ENCODE peak calls at places on chromosomes 12 and 14, in ten cellular contexts. One of them, this sample, is unnamed.

GRCh38 chr12:124289634-124290600 is 5.0 kb upstream of the RFLNA start:
- DNase-seq in GF-D8: no peak
- DNase-seq in mucosa of descending colon: no peak
- DNase-seq in CD8-positive, alpha-beta memory T cell: no peak
- DNase-seq in hypothalamus: no peak
- DNase-seq in posterior cingulate gyrus: no peak
- DNase-seq in mammary epithelial cell: peak
- DNase-seq in CD8-positive, alpha-beta T cell: no peak
- DNase-seq in HepG2: no peak
- DNase-seq in HFFc6: peak
- DNase-seq in this sample: no peak

GRCh38 chr12:62732861-62733427 is 202.0 kb downstream of the PPM1H start:
- DNase-seq in mammary epithelial cell: peak
- DNase-seq in GF-D8: no peak
- DNase-seq in posterior cingulate gyrus: no peak
- DNase-seq in HFFc6: peak
- DNase-seq in CD8-positive, alpha-beta memory T cell: no peak
- DNase-seq in CD8-positive, alpha-beta T cell: no peak
- DNase-seq in HepG2: no peak
- DNase-seq in hypothalamus: no peak
- DNase-seq in mucosa of descending colon: no peak
- DNase-seq in this sample: peak

GRCh38 chr12:124336742-124337520 is 42.0 kb downstream of the RFLNA start:
- DNase-seq in mucosa of descending colon: no peak
- DNase-seq in posterior cingulate gyrus: no peak
- DNase-seq in mammary epithelial cell: peak
- DNase-seq in CD8-positive, alpha-beta memory T cell: no peak
- DNase-seq in CD8-positive, alpha-beta T cell: no peak
- DNase-seq in GF-D8: no peak
- DNase-seq in hypothalamus: no peak
- DNase-seq in HepG2: no peak
- DNase-seq in HFFc6: no peak
- DNase-seq in this sample: no peak

GRCh38 chr14:23460960-23461359 is 8.5 kb upstream of the NGDN start:
- DNase-seq in mammary epithelial cell: no peak
- DNase-seq in CD8-positive, alpha-beta T cell: no peak
- DNase-seq in HepG2: peak
- DNase-seq in posterior cingulate gyrus: no peak
- DNase-seq in CD8-positive, alpha-beta memory T cell: no peak
- DNase-seq in hypothalamus: no peak
- DNase-seq in GF-D8: no peak
- DNase-seq in mucosa of descending colon: no peak
- DNase-seq in HFFc6: no peak
- DNase-seq in this sample: no peak

GRCh38 chr14:24095196-24096068 is 1.3 kb downstream of the PCK2 start:
- DNase-seq in mucosa of descending colon: peak
- DNase-seq in mammary epithelial cell: peak
- DNase-seq in CD8-positive, alpha-beta memory T cell: peak
- DNase-seq in HFFc6: peak
- DNase-seq in HepG2: peak
- DNase-seq in GF-D8: peak
- DNase-seq in posterior cingulate gyrus: no peak
- DNase-seq in CD8-positive, alpha-beta T cell: peak
- DNase-seq in hypothalamus: no peak
- DNase-seq in this sample: peak

GRCh38 chr12:79452906-79453305 is 237.9 kb downstream of the PAWR start:
- DNase-seq in hypothalamus: no peak
- DNase-seq in CD8-positive, alpha-beta T cell: no peak
- DNase-seq in GF-D8: no peak
- DNase-seq in posterior cingulate gyrus: no peak
- DNase-seq in mucosa of descending colon: no peak
- DNase-seq in HepG2: no peak
- DNase-seq in CD8-positive, alpha-beta memory T cell: no peak
- DNase-seq in HFFc6: no peak
- DNase-seq in mammary epithelial cell: no peak
- DNase-seq in this sample: no peak

GRCh38 chr14:70281938-70282337 is 77.5 kb downstream of the COX16 start:
- DNase-seq in mammary epithelial cell: no peak
- DNase-seq in CD8-positive, alpha-beta memory T cell: no peak
- DNase-seq in posterior cingulate gyrus: no peak
- DNase-seq in mucosa of descending colon: no peak
- DNase-seq in HepG2: no peak
- DNase-seq in GF-D8: no peak
- DNase-seq in HFFc6: no peak
- DNase-seq in CD8-positive, alpha-beta T cell: no peak
- DNase-seq in hypothalamus: no peak
- DNase-seq in this sample: no peak

GRCh38 chr14:35435177-35435576 is 30.6 kb upstream of the NFKBIA start:
- DNase-seq in hypothalamus: no peak
- DNase-seq in HFFc6: peak
- DNase-seq in CD8-positive, alpha-beta memory T cell: no peak
- DNase-seq in mammary epithelial cell: peak
- DNase-seq in posterior cingulate gyrus: no peak
- DNase-seq in mucosa of descending colon: no peak
- DNase-seq in CD8-positive, alpha-beta T cell: no peak
- DNase-seq in GF-D8: no peak
- DNase-seq in HepG2: no peak
- DNase-seq in this sample: peak

GRCh38 chr12:3077572-3078081 is 448 bp downstream of the TSPAN9 start:
- DNase-seq in GF-D8: no peak
- DNase-seq in hypothalamus: no peak
- DNase-seq in mucosa of descending colon: peak
- DNase-seq in CD8-positive, alpha-beta memory T cell: no peak
- DNase-seq in posterior cingulate gyrus: no peak
- DNase-seq in HFFc6: peak
- DNase-seq in mammary epithelial cell: no peak
- DNase-seq in CD8-positive, alpha-beta T cell: no peak
- DNase-seq in HepG2: no peak
- DNase-seq in this sample: peak

This sample was measured in fibroblast of the aortic adventitia.